ENCODE peak calls at places on chromosomes 6 and 20, in six cellular contexts. One of them, this sample, is unnamed.

GRCh38 chr20:20712474-20713243 is at the start of gene RALGAPA2:
- DNase-seq in body of pancreas: peak
- DNase-seq in fibroblast of villous mesenchyme: peak
- DNase-seq in A549: peak
- DNase-seq in cardiac fibroblast: peak
- DNase-seq in IMR-90: peak
- DNase-seq in this sample: peak

GRCh38 chr20:62595491-62595890 is 46.8 kb upstream of the SLCO4A1 start:
- DNase-seq in body of pancreas: peak
- DNase-seq in fibroblast of villous mesenchyme: peak
- DNase-seq in A549: peak
- DNase-seq in cardiac fibroblast: peak
- DNase-seq in IMR-90: peak
- DNase-seq in this sample: no peak

GRCh38 chr6:90468859-90469258 is 118.0 kb downstream of the MAP3K7 start:
- DNase-seq in body of pancreas: no peak
- DNase-seq in fibroblast of villous mesenchyme: no peak
- DNase-seq in A549: no peak
- DNase-seq in cardiac fibroblast: no peak
- DNase-seq in IMR-90: no peak
- DNase-seq in this sample: no peak

GRCh38 chr6:130431346-130431745 is 65.5 kb downstream of the TMEM200A start:
- DNase-seq in body of pancreas: no peak
- DNase-seq in fibroblast of villous mesenchyme: no peak
- DNase-seq in A549: no peak
- DNase-seq in cardiac fibroblast: no peak
- DNase-seq in IMR-90: no peak
- DNase-seq in this sample: no peak

GRCh38 chr6:74853991-74854390 is 351.9 kb downstream of the COL12A1 start:
- DNase-seq in body of pancreas: no peak
- DNase-seq in fibroblast of villous mesenchyme: peak
- DNase-seq in A549: no peak
- DNase-seq in cardiac fibroblast: no peak
- DNase-seq in IMR-90: no peak
- DNase-seq in this sample: no peak

GRCh38 chr6:7418238-7418905 is 28.8 kb downstream of the RIOK1 start:
- DNase-seq in body of pancreas: no peak
- DNase-seq in fibroblast of villous mesenchyme: peak
- DNase-seq in A549: peak
- DNase-seq in cardiac fibroblast: no peak
- DNase-seq in IMR-90: peak
- DNase-seq in this sample: peak

GRCh38 chr6:44667226-44667625 is 279.7 kb downstream of the CDC5L start:
- DNase-seq in body of pancreas: no peak
- DNase-seq in fibroblast of villous mesenchyme: peak
- DNase-seq in A549: no peak
- DNase-seq in cardiac fibroblast: peak
- DNase-seq in IMR-90: peak
- DNase-seq in this sample: no peak

GRCh38 chr6:142275146-142276006 is 26.4 kb upstream of the ADGRG6 start:
- DNase-seq in body of pancreas: no peak
- DNase-seq in fibroblast of villous mesenchyme: peak
- DNase-seq in A549: no peak
- DNase-seq in cardiac fibroblast: peak
- DNase-seq in IMR-90: peak
- DNase-seq in this sample: no peak

GRCh38 chr20:18511566-18511965 is 3.8 kb downstream of the SEC23B start:
- DNase-seq in body of pancreas: no peak
- DNase-seq in fibroblast of villous mesenchyme: no peak
- DNase-seq in A549: no peak
- DNase-seq in cardiac fibroblast: no peak
- DNase-seq in IMR-90: no peak
- DNase-seq in this sample: no peak

GRCh38 chr20:13288357-13288756 is 67.3 kb downstream of the ISM1 start:
- DNase-seq in body of pancreas: no peak
- DNase-seq in fibroblast of villous mesenchyme: no peak
- DNase-seq in A549: no peak
- DNase-seq in cardiac fibroblast: no peak
- DNase-seq in IMR-90: no peak
- DNase-seq in this sample: no peak

GRCh38 chr6:110509617-110510231 is 33.3 kb upstream of the SLC22A16 start:
- DNase-seq in body of pancreas: no peak
- DNase-seq in fibroblast of villous mesenchyme: peak
- DNase-seq in A549: peak
- DNase-seq in cardiac fibroblast: peak
- DNase-seq in IMR-90: peak
- DNase-seq in this sample: no peak

GRCh38 chr20:62732766-62733165 is 24.1 kb downstream of the NTSR1 start:
- DNase-seq in body of pancreas: peak
- DNase-seq in fibroblast of villous mesenchyme: no peak
- DNase-seq in A549: no peak
- DNase-seq in cardiac fibroblast: no peak
- DNase-seq in IMR-90: no peak
- DNase-seq in this sample: no peak

GRCh38 chr6:19465760-19466159 is 371.4 kb upstream of the ID4 start:
- DNase-seq in body of pancreas: no peak
- DNase-seq in fibroblast of villous mesenchyme: peak
- DNase-seq in A549: peak
- DNase-seq in cardiac fibroblast: peak
- DNase-seq in IMR-90: peak
- DNase-seq in this sample: peak

GRCh38 chr6:170093658-170094596 is 197.0 kb downstream of the DLL1 start:
- DNase-seq in body of pancreas: no peak
- DNase-seq in fibroblast of villous mesenchyme: no peak
- DNase-seq in A549: no peak
- DNase-seq in cardiac fibroblast: no peak
- DNase-seq in IMR-90: no peak
- DNase-seq in this sample: no peak

GRCh38 chr6:15793288-15793687 is 130.5 kb upstream of the DTNBP1 start:
- DNase-seq in body of pancreas: no peak
- DNase-seq in fibroblast of villous mesenchyme: peak
- DNase-seq in A549: no peak
- DNase-seq in cardiac fibroblast: no peak
- DNase-seq in IMR-90: peak
- DNase-seq in this sample: no peak

GRCh38 chr6:27672113-27672799 is 199.4 kb upstream of the ZNF184 start:
- DNase-seq in body of pancreas: peak
- DNase-seq in fibroblast of villous mesenchyme: peak
- DNase-seq in A549: peak
- DNase-seq in cardiac fibroblast: peak
- DNase-seq in IMR-90: peak
- DNase-seq in this sample: peak

GRCh38 chr6:4358414-4359107 is 223.2 kb upstream of the ECI2 start:
- DNase-seq in body of pancreas: peak
- DNase-seq in fibroblast of villous mesenchyme: peak
- DNase-seq in A549: peak
- DNase-seq in cardiac fibroblast: peak
- DNase-seq in IMR-90: peak
- DNase-seq in this sample: no peak

GRCh38 chr6:112800916-112801315 is 453.8 kb downstream of the RFPL4B start:
- DNase-seq in body of pancreas: no peak
- DNase-seq in fibroblast of villous mesenchyme: no peak
- DNase-seq in A549: no peak
- DNase-seq in cardiac fibroblast: no peak
- DNase-seq in IMR-90: no peak
- DNase-seq in this sample: no peak

DNA sequence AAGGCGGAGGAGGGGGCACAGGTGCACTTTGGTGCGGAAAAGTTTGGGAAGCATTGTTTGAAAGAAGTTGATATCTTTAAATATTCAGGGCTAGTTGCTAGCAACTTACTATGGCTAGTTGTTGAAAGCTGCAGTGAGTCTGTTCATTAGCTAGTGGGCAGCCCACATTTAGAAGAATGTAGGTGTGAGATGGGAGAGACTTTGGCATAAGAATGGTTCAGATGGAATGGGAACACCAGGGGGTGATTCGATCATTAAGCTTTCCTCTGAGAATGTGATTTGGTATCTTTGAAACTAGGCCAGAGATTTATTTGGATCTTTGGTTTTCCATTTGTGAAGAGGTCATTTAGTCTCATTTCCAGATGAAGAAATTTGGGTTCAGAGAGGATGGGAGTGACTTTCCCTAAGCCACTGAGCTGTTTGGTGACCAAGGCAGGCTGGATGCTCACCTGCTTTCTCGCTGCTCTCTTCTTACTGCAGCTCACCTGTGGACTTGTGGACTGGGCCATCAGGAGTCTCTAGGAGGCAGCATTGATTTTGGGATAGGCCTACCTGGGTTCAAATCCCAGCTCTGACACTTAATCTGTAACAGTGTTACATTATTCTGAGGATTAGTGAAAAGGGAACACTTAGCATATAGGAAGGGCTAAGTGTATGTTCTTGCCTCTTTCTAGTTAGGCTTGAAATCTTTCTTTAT is 62.9 kb downstream of the CARMIL1 start:
- DNase-seq in body of pancreas: no peak
- DNase-seq in fibroblast of villous mesenchyme: no peak
- DNase-seq in A549: no peak
- DNase-seq in cardiac fibroblast: no peak
- DNase-seq in IMR-90: no peak
- DNase-seq in this sample: no peak
- TF ChIP-seq CTCF in body of pancreas: no peak
- TF ChIP-seq CTCF in fibroblast of villous mesenchyme: no peak
- TF ChIP-seq CTCF in A549: no peak
- TF ChIP-seq CTCF in cardiac fibroblast: no peak
- TF ChIP-seq CTCF in IMR-90: no peak
- TF ChIP-seq CTCF in this sample: no peak

GRCh38 chr6:127397729-127398609 is 54.6 kb upstream of the ECHDC1 start:
- DNase-seq in body of pancreas: no peak
- DNase-seq in fibroblast of villous mesenchyme: peak
- DNase-seq in A549: no peak
- DNase-seq in cardiac fibroblast: peak
- DNase-seq in IMR-90: no peak
- DNase-seq in this sample: no peak
- H3K4me3 ChIP-seq in body of pancreas: no peak
- H3K4me3 ChIP-seq in fibroblast of villous mesenchyme: peak
- H3K4me3 ChIP-seq in A549: no peak
- H3K4me3 ChIP-seq in cardiac fibroblast: no peak
- H3K4me3 ChIP-seq in IMR-90: no peak
- H3K4me3 ChIP-seq in this sample: no peak

GRCh38 chr20:45459606-45460005 is 9.9 kb upstream of the WFDC2 start:
- DNase-seq in body of pancreas: no peak
- DNase-seq in fibroblast of villous mesenchyme: peak
- DNase-seq in A549: peak
- DNase-seq in cardiac fibroblast: no peak
- DNase-seq in IMR-90: peak
- DNase-seq in this sample: no peak
- TF ChIP-seq CTCF in body of pancreas: no peak
- TF ChIP-seq CTCF in fibroblast of villous mesenchyme: peak
- TF ChIP-seq CTCF in A549: no peak
- TF ChIP-seq CTCF in cardiac fibroblast: peak
- TF ChIP-seq CTCF in IMR-90: no peak
- TF ChIP-seq CTCF in this sample: no peak

GRCh38 chr20:38316341-38316740 is 12.4 kb downstream of the BPI start:
- DNase-seq in body of pancreas: no peak
- DNase-seq in fibroblast of villous mesenchyme: no peak
- DNase-seq in A549: no peak
- DNase-seq in cardiac fibroblast: no peak
- DNase-seq in IMR-90: no peak
- DNase-seq in this sample: no peak

GRCh38 chr20:38317422-38317821 is 13.5 kb downstream of the BPI start:
- DNase-seq in body of pancreas: no peak
- DNase-seq in fibroblast of villous mesenchyme: no peak
- DNase-seq in A549: no peak
- DNase-seq in cardiac fibroblast: no peak
- DNase-seq in IMR-90: no peak
- DNase-seq in this sample: no peak

GRCh38 chr20:38321959-38322598 is 18.1 kb downstream of the BPI start:
- DNase-seq in body of pancreas: peak
- DNase-seq in fibroblast of villous mesenchyme: peak
- DNase-seq in A549: peak
- DNase-seq in cardiac fibroblast: peak
- DNase-seq in IMR-90: peak
- DNase-seq in this sample: peak

GRCh38 chr20:38324159-38324558 is 20.2 kb downstream of the BPI start:
- DNase-seq in body of pancreas: no peak
- DNase-seq in fibroblast of villous mesenchyme: no peak
- DNase-seq in A549: no peak
- DNase-seq in cardiac fibroblast: no peak
- DNase-seq in IMR-90: no peak
- DNase-seq in this sample: no peak

GRCh38 chr20:38320221-38320620 is 16.3 kb downstream of the BPI start:
- DNase-seq in body of pancreas: no peak
- DNase-seq in fibroblast of villous mesenchyme: no peak
- DNase-seq in A549: no peak
- DNase-seq in cardiac fibroblast: no peak
- DNase-seq in IMR-90: no peak
- DNase-seq in this sample: no peak
- H3K4me3 ChIP-seq in body of pancreas: no peak
- H3K4me3 ChIP-seq in fibroblast of villous mesenchyme: no peak
- H3K4me3 ChIP-seq in A549: no peak
- H3K4me3 ChIP-seq in cardiac fibroblast: no peak
- H3K4me3 ChIP-seq in IMR-90: no peak
- H3K4me3 ChIP-seq in this sample: no peak

GRCh38 chr6:31738048-31738979 is 1.5 kb upstream of the MSH5 start:
- DNase-seq in body of pancreas: peak
- DNase-seq in fibroblast of villous mesenchyme: peak
- DNase-seq in A549: peak
- DNase-seq in cardiac fibroblast: peak
- DNase-seq in IMR-90: peak
- DNase-seq in this sample: peak
- TF ChIP-seq CTCF in body of pancreas: peak
- TF ChIP-seq CTCF in fibroblast of villous mesenchyme: peak
- TF ChIP-seq CTCF in A549: no peak
- TF ChIP-seq CTCF in cardiac fibroblast: peak
- TF ChIP-seq CTCF in IMR-90: peak
- TF ChIP-seq CTCF in this sample: peak

This sample was measured in LNCaP clone FGC.